ENCODE peak calls at places on chromosomes 2 and 18, in six cellular contexts. J is hepatocyte, B is brain microvascular endothelial cell, W is IMR-90, V is AG09309, G is PC-9. M is an unnamed sample.

GRCh38 chr2:189204322-189204941 is 24.9 kb upstream of the COL5A2 start:
- DNase-seq in J (no peak), B (no peak), W (peak), V (no peak), G (no peak), M (peak)

GRCh38 chr2:156065912-156066311 is 266.6 kb downstream of the NR4A2 start:
- DNase-seq in J (no peak), B (no peak), W (no peak), V (no peak), G (no peak), M (no peak)

GRCh38 chr2:241507430-241508239 is 749 bp downstream of the STK25 start:
- DNase-seq in J (peak), B (no peak), W (peak), V (no peak), G (peak), M (peak)

GRCh38 chr2:118763797-118764196 is 83.7 kb downstream of the EN1 start:
- DNase-seq in J (peak), B (peak), W (no peak), V (no peak), G (no peak), M (peak)

GRCh38 chr2:32810909-32811495 is 135.8 kb upstream of the LTBP1 start:
- DNase-seq in J (no peak), B (no peak), W (no peak), V (no peak), G (peak), M (no peak)

GRCh38 chr2:46311651-46312223 is 14.5 kb downstream of the EPAS1 start:
- DNase-seq in J (no peak), B (no peak), W (no peak), V (no peak), G (peak), M (peak)

GRCh38 chr2:216343221-216343985 is 28.9 kb downstream of the MARCHF4 start:
- DNase-seq in J (no peak), B (peak), W (no peak), V (no peak), G (no peak), M (peak)

GRCh38 chr18:79875531-79875919 is 75.9 kb downstream of the SLC66A2 start:
- DNase-seq in J (no peak), B (no peak), W (no peak), V (no peak), G (no peak), M (no peak)

GRCh38 chr2:224328798-224329197 is 73.1 kb downstream of the FAM124B start:
- DNase-seq in J (no peak), B (no peak), W (no peak), V (no peak), G (no peak), M (no peak)

GRCh38 chr2:7857904-7858303 is 824.0 kb upstream of the ID2 start:
- DNase-seq in J (no peak), B (peak), W (peak), V (peak), G (no peak), M (no peak)

GRCh38 chr18:7021994-7022840 is 95.4 kb downstream of the LAMA1 start:
- DNase-seq in J (peak), B (peak), W (peak), V (no peak), G (peak), M (peak)

GRCh38 chr18:5238371-5238758 is 41.3 kb upstream of the AKAIN1 start:
- DNase-seq in J (peak), B (peak), W (peak), V (no peak), G (no peak), M (no peak)

GRCh38 chr2:63977904-63978303 is 41.3 kb downstream of the VPS54 start:
- DNase-seq in J (no peak), B (no peak), W (no peak), V (no peak), G (no peak), M (no peak)

GRCh38 chr2:161625314-161625919 is 1.2 kb downstream of the SLC4A10 start:
- DNase-seq in J (peak), B (no peak), W (no peak), V (no peak), G (no peak), M (no peak)

GRCh38 chr2:208407667-208408066 is 1.1 kb downstream of the PTH2R start:
- DNase-seq in J (peak), B (peak), W (peak), V (no peak), G (no peak), M (peak)

GRCh38 chr18:6750411-6750810 is 20.9 kb downstream of the ARHGAP28 start:
- DNase-seq in J (no peak), B (no peak), W (no peak), V (no peak), G (no peak), M (no peak)

GRCh38 chr18:72697706-72698105 is 153.6 kb upstream of the CBLN2 start:
- DNase-seq in J (no peak), B (no peak), W (no peak), V (no peak), G (no peak), M (no peak)

GRCh38 chr2:199470361-199470671 is 12.6 kb upstream of the SATB2 start:
- DNase-seq in J (no peak), B (no peak), W (no peak), V (no peak), G (no peak), M (no peak)

DNA sequence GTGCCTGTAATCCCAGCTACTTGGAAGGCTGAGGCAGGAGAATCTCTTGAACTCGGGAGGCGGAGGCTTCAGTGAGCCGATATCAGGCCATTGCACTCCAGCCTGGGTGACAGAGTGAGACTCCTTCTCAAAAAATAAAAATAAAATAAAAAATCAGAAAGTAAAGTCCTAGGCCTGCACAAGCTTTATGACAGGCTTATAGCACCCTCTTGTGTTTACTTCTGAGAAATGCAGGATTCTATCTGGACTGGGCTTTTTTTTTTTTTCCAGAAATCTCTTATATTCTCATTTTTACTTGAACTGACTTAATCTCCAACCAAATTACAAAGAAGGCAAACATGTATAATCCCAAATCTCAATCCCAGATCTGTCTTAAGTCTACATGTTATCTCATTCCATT is 26.1 kb upstream of the REG3G start:
- DNase-seq in J (peak), B (no peak), W (no peak), V (no peak), G (no peak), M (peak)
- TF ChIP-seq CTCF in J (peak), B (peak), W (peak), V (no peak), G (peak), M (peak)

GRCh38 chr2:173989160-173989885 is 24.1 kb upstream of the SP3 start:
- DNase-seq in J (no peak), B (no peak), W (no peak), V (no peak), G (no peak), M (no peak)
- TF ChIP-seq CTCF in J (no peak), B (no peak), W (no peak), V (no peak), G (no peak), M (no peak)

GRCh38 chr18:64240301-64240700 is 91.4 kb upstream of the LINC00305 start:
- DNase-seq in J (no peak), B (no peak), W (no peak), V (no peak), G (no peak), M (no peak)

GRCh38 chr18:64245461-64245860 is 96.6 kb upstream of the LINC00305 start:
- DNase-seq in J (no peak), B (no peak), W (no peak), V (no peak), G (no peak), M (no peak)

GRCh38 chr18:64244571-64244970 is 95.7 kb upstream of the LINC00305 start:
- DNase-seq in J (peak), B (no peak), W (no peak), V (no peak), G (no peak), M (no peak)
- TF ChIP-seq CTCF in J (peak), B (no peak), W (no peak), V (no peak), G (no peak), M (no peak)

DNA sequence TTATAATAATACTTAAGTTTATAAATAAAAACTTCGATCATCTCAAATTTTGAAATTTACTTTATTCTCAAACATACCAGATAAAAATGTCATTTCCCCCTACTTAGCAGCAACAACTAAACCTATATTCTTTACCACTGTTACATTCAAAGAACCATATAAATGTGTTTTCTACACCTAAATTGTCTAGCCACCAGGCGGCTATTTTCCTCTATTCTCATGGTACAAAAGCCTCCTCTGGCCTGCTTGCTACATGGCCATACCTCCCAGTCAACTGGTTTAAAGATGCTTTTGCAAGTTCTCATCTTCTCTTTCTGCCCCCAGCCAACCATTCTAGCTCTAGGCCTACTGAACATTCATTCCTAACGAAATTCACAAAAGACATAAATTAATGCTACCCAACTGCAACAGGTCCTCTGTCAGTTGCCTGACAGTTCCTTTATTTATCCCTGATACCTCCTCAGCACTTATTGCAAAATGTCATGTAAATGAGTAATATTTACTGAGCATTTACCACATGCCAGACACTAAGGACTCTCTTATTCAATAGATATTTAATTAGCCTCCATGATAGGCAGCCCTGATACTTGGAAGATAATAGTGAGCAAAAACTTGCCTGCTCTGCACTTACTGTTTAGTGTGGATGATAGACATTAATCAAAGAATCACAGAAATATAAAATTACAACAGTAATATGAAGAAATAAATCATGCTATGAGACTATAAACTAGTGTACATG is 5.0 kb downstream of the C1D start:
- DNase-seq in J (no peak), B (no peak), W (no peak), V (no peak), G (no peak), M (no peak)
- TF ChIP-seq CTCF in J (no peak), B (no peak), W (no peak), V (no peak), G (no peak), M (no peak)

GRCh38 chr2:111157071-111157661 is 36.5 kb downstream of the BCL2L11 start:
- DNase-seq in J (no peak), B (no peak), W (no peak), V (no peak), G (no peak), M (no peak)

GRCh38 chr2:111157798-111158197 is 37.1 kb downstream of the BCL2L11 start:
- DNase-seq in J (no peak), B (no peak), W (no peak), V (no peak), G (no peak), M (no peak)

GRCh38 chr2:111160758-111161157 is 40.0 kb downstream of the BCL2L11 start:
- DNase-seq in J (peak), B (peak), W (peak), V (peak), G (no peak), M (peak)

GRCh38 chr2:111161971-111162370 is 41.3 kb downstream of the BCL2L11 start:
- DNase-seq in J (no peak), B (no peak), W (no peak), V (no peak), G (no peak), M (no peak)

GRCh38 chr2:111159640-111160039 is 38.9 kb downstream of the BCL2L11 start:
- DNase-seq in J (no peak), B (no peak), W (no peak), V (no peak), G (no peak), M (no peak)
- TF ChIP-seq CTCF in J (no peak), B (no peak), W (no peak), V (no peak), G (no peak), M (no peak)

GRCh38 chr2:217953531-217953932 is 49.3 kb downstream of the TNS1 start:
- DNase-seq in J (no peak), B (no peak), W (no peak), V (no peak), G (no peak), M (no peak)
- TF ChIP-seq CTCF in J (peak), B (no peak), W (no peak), V (no peak), G (no peak), M (no peak)